ENCODE peak calls at places on chromosomes 6 and 20, in five cellular contexts. One of them, this sample, is unnamed.

GRCh38 chr6:138647006-138647405 is 126.6 kb upstream of the CCDC28A start:
- DNase-seq in cardiac fibroblast: peak; percentile 84
- DNase-seq in fibroblast of lung: peak; percentile 63
- DNase-seq in activated B cell treated with CpG ODN at 0.5 μM for 24 hours: no peak
- DNase-seq in colonic mucosa: no peak
- DNase-seq in this sample: no peak

GRCh38 chr6:11023032-11023431 is 21.1 kb downstream of the ELOVL2 start:
- DNase-seq in fibroblast of lung: no peak
- DNase-seq in cardiac fibroblast: peak; percentile 59
- DNase-seq in activated B cell treated with CpG ODN at 0.5 μM for 24 hours: no peak
- DNase-seq in colonic mucosa: no peak
- DNase-seq in this sample: no peak

GRCh38 chr6:144310761-144311160 is 25.6 kb downstream of the UTRN start:
- DNase-seq in colonic mucosa: no peak
- DNase-seq in activated B cell treated with CpG ODN at 0.5 μM for 24 hours: no peak
- DNase-seq in cardiac fibroblast: no peak
- DNase-seq in fibroblast of lung: no peak
- DNase-seq in this sample: no peak

GRCh38 chr6:89952696-89953095 is 58.4 kb downstream of the GJA10 start:
- DNase-seq in activated B cell treated with CpG ODN at 0.5 μM for 24 hours: no peak
- DNase-seq in cardiac fibroblast: peak; percentile 23
- DNase-seq in fibroblast of lung: peak; percentile 92
- DNase-seq in colonic mucosa: no peak
- DNase-seq in this sample: no peak

GRCh38 chr6:142821860-142822259 is 123.1 kb downstream of the HIVEP2 start:
- DNase-seq in cardiac fibroblast: no peak
- DNase-seq in fibroblast of lung: no peak
- DNase-seq in activated B cell treated with CpG ODN at 0.5 μM for 24 hours: no peak
- DNase-seq in colonic mucosa: no peak
- DNase-seq in this sample: no peak

GRCh38 chr20:31605902-31606677 is 1.0 kb downstream of the ID1 start:
- DNase-seq in activated B cell treated with CpG ODN at 0.5 μM for 24 hours: peak; percentile 30
- DNase-seq in cardiac fibroblast: peak; percentile 34
- DNase-seq in fibroblast of lung: peak; percentile 25
- DNase-seq in colonic mucosa: peak; percentile 54
- DNase-seq in this sample: no peak

GRCh38 chr6:112413805-112414204 is 66.7 kb downstream of the RFPL4B start:
- DNase-seq in activated B cell treated with CpG ODN at 0.5 μM for 24 hours: no peak
- DNase-seq in fibroblast of lung: no peak
- DNase-seq in colonic mucosa: no peak
- DNase-seq in cardiac fibroblast: no peak
- DNase-seq in this sample: no peak

GRCh38 chr6:33987531-33988021 is 158.3 kb downstream of the GRM4 start:
- DNase-seq in cardiac fibroblast: no peak
- DNase-seq in colonic mucosa: peak; percentile 76
- DNase-seq in activated B cell treated with CpG ODN at 0.5 μM for 24 hours: no peak
- DNase-seq in fibroblast of lung: no peak
- DNase-seq in this sample: peak; percentile 55

GRCh38 chr6:84763397-84764331 is 734 bp downstream of the TBX18 start:
- DNase-seq in fibroblast of lung: peak; percentile 61
- DNase-seq in cardiac fibroblast: peak; percentile 95
- DNase-seq in activated B cell treated with CpG ODN at 0.5 μM for 24 hours: no peak
- DNase-seq in colonic mucosa: no peak
- DNase-seq in this sample: no peak

GRCh38 chr6:71080151-71080550 is 123.3 kb upstream of the B3GAT2 start:
- DNase-seq in cardiac fibroblast: no peak
- DNase-seq in fibroblast of lung: peak; percentile 19
- DNase-seq in colonic mucosa: no peak
- DNase-seq in activated B cell treated with CpG ODN at 0.5 μM for 24 hours: no peak
- DNase-seq in this sample: no peak

GRCh38 chr6:67630146-67630545 is 1004.9 kb upstream of the ADGRB3 start:
- DNase-seq in cardiac fibroblast: peak; percentile 94
- DNase-seq in colonic mucosa: no peak
- DNase-seq in activated B cell treated with CpG ODN at 0.5 μM for 24 hours: no peak
- DNase-seq in fibroblast of lung: peak; percentile 99
- DNase-seq in this sample: no peak

GRCh38 chr20:25195014-25195961 is at the start of gene ENTPD6:
- DNase-seq in cardiac fibroblast: peak; percentile 90
- DNase-seq in colonic mucosa: peak; percentile 94
- DNase-seq in fibroblast of lung: peak; percentile 83
- DNase-seq in activated B cell treated with CpG ODN at 0.5 μM for 24 hours: peak; percentile 99
- DNase-seq in this sample: peak; percentile 93

GRCh38 chr20:63347081-63347741 is 13.9 kb downstream of the CHRNA4 start:
- DNase-seq in activated B cell treated with CpG ODN at 0.5 μM for 24 hours: no peak
- DNase-seq in cardiac fibroblast: no peak
- DNase-seq in colonic mucosa: no peak
- DNase-seq in fibroblast of lung: no peak
- DNase-seq in this sample: no peak

GRCh38 chr20:12788936-12789335 is 219.8 kb upstream of the SPTLC3 start:
- DNase-seq in activated B cell treated with CpG ODN at 0.5 μM for 24 hours: no peak
- DNase-seq in fibroblast of lung: no peak
- DNase-seq in colonic mucosa: no peak
- DNase-seq in cardiac fibroblast: no peak
- DNase-seq in this sample: no peak

GRCh38 chr6:152948150-152948768 is 34.6 kb downstream of the FBXO5 start:
- DNase-seq in cardiac fibroblast: peak; percentile 66
- DNase-seq in colonic mucosa: no peak
- DNase-seq in activated B cell treated with CpG ODN at 0.5 μM for 24 hours: no peak
- DNase-seq in fibroblast of lung: peak; percentile 37
- DNase-seq in this sample: no peak

GRCh38 chr20:63828951-63829350 is 2.1 kb downstream of the ZBTB46 start:
- DNase-seq in colonic mucosa: no peak
- DNase-seq in activated B cell treated with CpG ODN at 0.5 μM for 24 hours: no peak
- DNase-seq in cardiac fibroblast: no peak
- DNase-seq in fibroblast of lung: no peak
- DNase-seq in this sample: no peak

GRCh38 chr6:154213782-154214181 is 142.8 kb downstream of the IPCEF1 start:
- DNase-seq in activated B cell treated with CpG ODN at 0.5 μM for 24 hours: no peak
- DNase-seq in cardiac fibroblast: no peak
- DNase-seq in colonic mucosa: no peak
- DNase-seq in fibroblast of lung: no peak
- DNase-seq in this sample: no peak

GRCh38 chr20:330233-331149 is 5.1 kb downstream of the SOX12 start:
- DNase-seq in colonic mucosa: no peak
- DNase-seq in activated B cell treated with CpG ODN at 0.5 μM for 24 hours: peak; percentile 34
- DNase-seq in fibroblast of lung: peak; percentile 59
- DNase-seq in cardiac fibroblast: peak; percentile 80
- DNase-seq in this sample: no peak

GRCh38 chr6:4575724-4576123 is 200.5 kb upstream of the CDYL start:
- DNase-seq in cardiac fibroblast: no peak
- DNase-seq in fibroblast of lung: peak; percentile 64
- DNase-seq in colonic mucosa: no peak
- DNase-seq in activated B cell treated with CpG ODN at 0.5 μM for 24 hours: no peak
- DNase-seq in this sample: no peak

DNA sequence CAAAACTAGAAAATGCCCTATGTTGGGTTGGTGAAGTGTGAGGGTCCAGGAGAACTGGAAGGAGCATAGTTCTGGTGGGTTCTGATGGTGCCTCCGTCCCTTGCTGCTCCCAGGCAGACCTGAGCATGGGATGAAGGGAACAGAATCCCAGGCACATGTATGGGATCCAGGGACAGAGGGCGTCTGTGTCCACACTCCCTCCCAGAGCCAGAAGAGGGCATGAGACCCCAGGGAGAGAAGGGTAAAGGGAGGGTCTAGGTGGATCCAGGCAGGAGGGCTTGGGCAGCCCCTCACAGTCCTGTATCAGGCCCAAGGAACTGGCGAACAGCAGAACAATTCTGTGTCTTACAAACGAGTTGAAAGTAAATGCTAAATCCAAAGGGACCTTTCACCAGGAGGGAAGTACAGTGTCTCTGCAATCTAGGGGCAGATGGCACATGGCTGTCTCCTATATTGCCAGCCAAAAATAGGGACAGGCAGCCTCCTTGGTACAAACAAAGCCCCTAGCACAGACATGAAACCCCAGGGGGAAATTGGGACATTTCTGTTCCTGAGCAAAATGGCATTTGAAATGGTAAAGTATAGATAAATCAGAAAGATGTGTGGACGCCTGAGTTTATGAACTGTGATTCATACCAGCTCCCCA is 2.5 kb upstream of the BPIFA1 start:
- DNase-seq in activated B cell treated with CpG ODN at 0.5 μM for 24 hours: no peak
- DNase-seq in fibroblast of lung: no peak
- DNase-seq in cardiac fibroblast: no peak
- DNase-seq in colonic mucosa: no peak
- DNase-seq in this sample: no peak
- TF ChIP-seq CTCF in activated B cell treated with CpG ODN at 0.5 μM for 24 hours: no peak
- TF ChIP-seq CTCF in fibroblast of lung: no peak
- TF ChIP-seq CTCF in cardiac fibroblast: no peak
- TF ChIP-seq CTCF in colonic mucosa: no peak
- TF ChIP-seq CTCF in this sample: peak; percentile 56

DNA sequence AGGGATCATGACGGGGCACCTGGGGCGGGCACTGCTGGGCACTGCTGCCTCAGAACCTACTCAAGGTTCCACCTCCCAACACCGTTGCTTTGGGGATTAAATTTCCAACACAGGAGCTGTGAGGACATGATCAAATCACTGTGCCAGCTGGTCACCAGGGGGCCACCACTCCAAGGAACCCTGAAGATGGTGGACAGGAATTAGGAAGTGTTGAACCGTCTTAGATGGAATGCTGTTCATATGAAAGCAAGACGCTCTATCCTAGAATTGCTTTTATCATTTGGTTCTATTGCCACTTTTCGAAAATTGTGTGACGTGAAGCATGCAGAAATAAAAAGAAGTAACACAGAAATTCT is 140.3 kb downstream of the DLL1 start:
- DNase-seq in fibroblast of lung: no peak
- DNase-seq in cardiac fibroblast: no peak
- DNase-seq in colonic mucosa: no peak
- DNase-seq in activated B cell treated with CpG ODN at 0.5 μM for 24 hours: no peak
- DNase-seq in this sample: no peak
- TF ChIP-seq CTCF in fibroblast of lung: no peak
- TF ChIP-seq CTCF in cardiac fibroblast: no peak
- TF ChIP-seq CTCF in colonic mucosa: no peak
- TF ChIP-seq CTCF in activated B cell treated with CpG ODN at 0.5 μM for 24 hours: no peak
- TF ChIP-seq CTCF in this sample: no peak

DNA sequence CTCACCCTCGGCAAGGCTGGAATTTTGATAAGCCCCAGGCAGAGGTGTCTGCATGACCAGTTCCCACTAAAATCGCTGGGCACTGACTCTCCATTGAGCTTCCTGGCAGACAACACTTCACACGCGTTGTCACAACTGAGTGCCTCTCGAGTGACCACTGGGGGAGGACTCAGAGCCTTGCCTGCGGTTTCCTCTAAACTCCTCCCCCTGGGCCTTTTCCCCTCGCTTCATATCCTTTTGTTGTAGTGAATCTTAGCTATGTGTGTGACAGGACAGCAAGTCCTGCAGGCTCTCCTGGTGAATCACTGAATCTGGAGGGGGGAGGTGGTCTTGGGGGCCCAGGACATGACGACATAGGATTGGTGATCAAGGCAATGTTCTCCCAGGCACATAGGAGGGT is 670.8 kb downstream of the PRKN start:
- DNase-seq in cardiac fibroblast: peak; percentile 36
- DNase-seq in colonic mucosa: no peak
- DNase-seq in activated B cell treated with CpG ODN at 0.5 μM for 24 hours: no peak
- DNase-seq in fibroblast of lung: peak; percentile 71
- DNase-seq in this sample: no peak
- TF ChIP-seq CTCF in cardiac fibroblast: no peak
- TF ChIP-seq CTCF in colonic mucosa: no peak
- TF ChIP-seq CTCF in activated B cell treated with CpG ODN at 0.5 μM for 24 hours: no peak
- TF ChIP-seq CTCF in fibroblast of lung: no peak
- TF ChIP-seq CTCF in this sample: peak; percentile 25

GRCh38 chr6:75612921-75613534 is 11.3 kb downstream of the SENP6 start:
- DNase-seq in fibroblast of lung: no peak
- DNase-seq in colonic mucosa: no peak
- DNase-seq in activated B cell treated with CpG ODN at 0.5 μM for 24 hours: no peak
- DNase-seq in cardiac fibroblast: no peak
- DNase-seq in this sample: no peak

GRCh38 chr6:75619230-75619899 is 17.7 kb downstream of the SENP6 start:
- DNase-seq in activated B cell treated with CpG ODN at 0.5 μM for 24 hours: no peak
- DNase-seq in colonic mucosa: no peak
- DNase-seq in cardiac fibroblast: peak; percentile 40
- DNase-seq in fibroblast of lung: no peak
- DNase-seq in this sample: no peak

GRCh38 chr6:75620387-75621304 is 19.0 kb downstream of the SENP6 start:
- DNase-seq in activated B cell treated with CpG ODN at 0.5 μM for 24 hours: no peak
- DNase-seq in cardiac fibroblast: peak; percentile 32
- DNase-seq in fibroblast of lung: no peak
- DNase-seq in colonic mucosa: no peak
- DNase-seq in this sample: no peak

GRCh38 chr6:75621846-75622245 is 20.2 kb downstream of the SENP6 start:
- DNase-seq in cardiac fibroblast: no peak
- DNase-seq in colonic mucosa: no peak
- DNase-seq in fibroblast of lung: no peak
- DNase-seq in activated B cell treated with CpG ODN at 0.5 μM for 24 hours: no peak
- DNase-seq in this sample: no peak

DNA sequence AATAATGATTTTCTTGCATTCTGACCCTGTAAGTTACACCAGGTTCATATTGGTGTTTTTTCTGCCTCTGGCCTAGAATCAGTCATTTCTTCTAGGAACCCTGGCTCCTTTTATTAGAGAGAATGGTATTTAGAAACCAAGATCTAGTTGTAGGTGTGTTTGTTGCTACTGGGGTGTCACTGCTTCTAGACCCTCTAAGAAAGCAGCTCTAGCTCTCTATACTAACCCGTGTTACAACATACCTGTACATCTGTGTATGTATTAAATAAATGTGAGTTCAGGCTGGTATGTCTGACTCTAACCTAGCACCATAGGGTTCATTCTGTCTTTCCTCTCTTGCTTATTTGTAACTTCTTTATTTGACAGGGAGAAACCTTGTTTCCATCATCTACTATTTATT is 16.8 kb downstream of the SENP6 start:
- DNase-seq in activated B cell treated with CpG ODN at 0.5 μM for 24 hours: no peak
- DNase-seq in cardiac fibroblast: no peak
- DNase-seq in fibroblast of lung: no peak
- DNase-seq in colonic mucosa: no peak
- DNase-seq in this sample: no peak
- TF ChIP-seq CTCF in activated B cell treated with CpG ODN at 0.5 μM for 24 hours: no peak
- TF ChIP-seq CTCF in cardiac fibroblast: no peak
- TF ChIP-seq CTCF in fibroblast of lung: no peak
- TF ChIP-seq CTCF in colonic mucosa: no peak
- TF ChIP-seq CTCF in this sample: no peak